ENCODE peak calls at places on chromosomes 5 and 9, in four cellular contexts. J is A549, O is IMR-90, D is psoas muscle. Q is an unnamed sample.

GRCh38 chr5:19531374-19531952 is 456.5 kb downstream of the CDH18 start:
- ATAC-seq in D (no peak), O (no peak), J (no peak), Q (no peak)

GRCh38 chr5:59433174-59433573 is 460.4 kb downstream of the PDE4D start:
- ATAC-seq in O (no peak), J (no peak), D (no peak), Q (no peak)

GRCh38 chr5:139121120-139121519 is 77.0 kb downstream of the SIL1 start:
- ATAC-seq in J (no peak), D (no peak), O (no peak), Q (no peak)

GRCh38 chr9:20351715-20352114 is 270.6 kb downstream of the MLLT3 start:
- ATAC-seq in J (no peak), O (no peak), D (no peak), Q (no peak)

GRCh38 chr5:122137702-122138101 is 8.4 kb downstream of the ZNF474 start:
- ATAC-seq in O (no peak), J (no peak), D (no peak), Q (no peak)

GRCh38 chr5:54740141-54740540 is 222.6 kb downstream of the SNX18 start:
- ATAC-seq in O (no peak), J (no peak), D (no peak), Q (no peak)

GRCh38 chr5:137412136-137412535 is 87.0 kb downstream of the SPOCK1 start:
- ATAC-seq in O (no peak), D (no peak), J (no peak), Q (no peak)

GRCh38 chr9:126235844-126236243 is 90.8 kb upstream of the MVB12B start:
- ATAC-seq in D (no peak), O (no peak), J (no peak), Q (no peak)

GRCh38 chr9:4222357-4222756 is 77.5 kb downstream of the GLIS3 start:
- ATAC-seq in J (peak; percentile 25), D (peak; percentile 44), O (peak; percentile 34), Q (no peak)

GRCh38 chr5:119396265-119396664 is 40.4 kb downstream of the TNFAIP8 start:
- ATAC-seq in O (no peak), J (no peak), D (no peak), Q (no peak)

GRCh38 chr5:36939969-36940858 is 63.6 kb downstream of the NIPBL start:
- ATAC-seq in J (no peak), O (no peak), D (no peak), Q (no peak)

GRCh38 chr5:14452685-14453084 is 128.9 kb upstream of the OTULINL start:
- ATAC-seq in J (no peak), D (no peak), O (peak; percentile 3), Q (no peak)

GRCh38 chr5:133994990-133995333 is 9.8 kb downstream of the VDAC1 start:
- ATAC-seq in O (no peak), D (no peak), J (no peak), Q (no peak)

GRCh38 chr5:149915392-149916260 is 29.0 kb downstream of the PDE6A start:
- ATAC-seq in D (peak; percentile 83), J (no peak), O (no peak), Q (no peak)

DNA sequence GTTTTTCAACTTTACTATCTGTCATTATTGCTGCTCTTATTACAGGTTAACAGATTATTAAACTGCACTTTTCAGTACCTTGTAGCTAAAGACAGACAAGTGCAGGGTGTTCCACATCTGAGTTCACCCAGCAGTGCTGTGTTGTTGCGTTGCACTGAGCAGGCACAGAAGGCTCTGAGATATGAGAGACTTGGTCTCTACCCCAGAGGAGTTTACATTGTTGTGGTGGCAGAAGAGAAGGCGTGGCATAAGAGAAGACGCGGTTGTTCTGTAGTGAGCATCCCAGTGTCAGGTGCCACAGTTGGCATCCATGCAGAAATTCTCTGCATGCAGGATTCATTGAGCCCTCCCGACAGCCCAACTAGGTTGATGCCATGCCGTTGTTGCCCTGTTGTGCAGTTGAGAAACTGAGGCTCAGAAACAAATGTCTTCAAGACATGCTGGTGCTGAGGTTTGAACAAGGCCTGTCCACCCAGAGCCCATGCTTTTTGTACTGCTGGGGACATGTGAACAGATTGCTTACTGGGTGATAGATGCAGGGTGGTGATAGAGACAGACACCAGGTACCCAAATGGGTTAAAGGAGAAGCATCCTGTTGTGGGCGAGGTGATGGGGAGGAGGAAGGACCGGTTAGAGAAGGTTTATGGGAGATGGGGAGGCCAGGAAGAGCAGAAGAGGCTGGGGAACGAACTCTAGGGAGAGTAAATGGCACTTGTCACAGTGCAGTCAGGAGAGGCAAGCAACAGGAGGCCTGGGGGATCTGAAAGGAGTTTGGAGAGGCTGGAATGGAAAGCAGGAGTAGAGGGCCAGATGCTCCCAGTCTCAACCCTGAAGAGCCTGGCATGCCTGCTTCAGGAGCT is 8.2 kb downstream of the ABL1 start:
- ATAC-seq in O (no peak), J (no peak), D (no peak), Q (no peak)
- H3K4me1 ChIP-seq in O (peaks cover 37% of the 10 kb centered on the region), J (peaks cover 79% of the 10 kb centered on the region), D (peaks cover 87% of the 10 kb centered on the region), Q (peaks cover 100% of the 10 kb centered on the region)

GRCh38 chr9:110126986-110127864 is 80.7 kb downstream of the C9orf152 start:
- ATAC-seq in D (peak; percentile 62), O (peak; percentile 50), J (no peak), Q (peak; percentile 74)
- H3K4me1 ChIP-seq in D (peaks cover 37% of the 10 kb centered on the region), O (peaks cover 59% of the 10 kb centered on the region), J (peaks cover 62% of the 10 kb centered on the region), Q (peaks cover 20% of the 10 kb centered on the region)

GRCh38 chr9:23686257-23686656 is 139.8 kb downstream of the ELAVL2 start:
- ATAC-seq in J (no peak), O (no peak), D (no peak), Q (no peak)
- H3K4me1 ChIP-seq in J (no peaks in the 10 kb centered on the region), O (no peaks in the 10 kb centered on the region), D (no peaks in the 10 kb centered on the region), Q (no peaks in the 10 kb centered on the region)

GRCh38 chr5:164057121-164057520 is 551.7 kb downstream of the MAT2B start:
- ATAC-seq in D (no peak), J (no peak), O (no peak), Q (no peak)

GRCh38 chr5:164065266-164065665 is 559.8 kb downstream of the MAT2B start:
- ATAC-seq in O (no peak), J (no peak), D (no peak), Q (no peak)

GRCh38 chr5:164059471-164059870 is 554.1 kb downstream of the MAT2B start:
- ATAC-seq in O (no peak), D (no peak), J (no peak), Q (no peak)

GRCh38 chr5:164060956-164061355 is 555.5 kb downstream of the MAT2B start:
- ATAC-seq in D (no peak), O (no peak), J (no peak), Q (no peak)
- H3K4me1 ChIP-seq in D (no peaks in the 10 kb centered on the region), O (no peaks in the 10 kb centered on the region), J (no peaks in the 10 kb centered on the region), Q (no peaks in the 10 kb centered on the region)

GRCh38 chr5:78808818-78809217 is 160.2 kb upstream of the LHFPL2 start:
- ATAC-seq in O (no peak), D (no peak), J (no peak), Q (no peak)
- H3K4me1 ChIP-seq in O (peaks cover 22% of the 10 kb centered on the region), D (no peaks in the 10 kb centered on the region), J (no peaks in the 10 kb centered on the region), Q (peaks cover 7% of the 10 kb centered on the region)